ENCODE peak calls at places on chromosome 15, in ten cellular contexts. N is astrocyte of the spinal cord; K is Calu3; D is T-helper 9 cell; F is fibroblast of gingiva; P is ELR; J is activated T-helper 9 cell treated with anti-CD3 and anti-CD28 coated beads, Interleukin-2, amount 50 U/mL, for 16 hours; U is A549; Y is activated naive CD4-positive, alpha-beta T cell treated with Interleukin-2 at 50 U/mL for 16 hours; E is germinal center. C is an unnamed sample.

GRCh38 chr15:69887553-69887952 is 210.2 kb downstream of the TLE3 start:
- DNase-seq in F (no peak), J (no peak), D (no peak), N (no peak), P (no peak), E (no peak), K (no peak), U (no peak), Y (no peak), C (no peak)

GRCh38 chr15:69956417-69956816 is 141.3 kb downstream of the TLE3 start:
- DNase-seq in N (no peak), P (no peak), D (no peak), F (no peak), J (no peak), E (no peak), U (no peak), Y (no peak), K (no peak), C (no peak)

GRCh38 chr15:48076454-48076853 is 44.3 kb upstream of the SLC24A5 start:
- DNase-seq in K (no peak), E (no peak), N (no peak), F (no peak), Y (no peak), D (no peak), U (no peak), J (no peak), P (peak), C (no peak)

GRCh38 chr15:48899793-48900192 is 21.9 kb downstream of the EID1 start:
- DNase-seq in D (no peak), U (no peak), Y (no peak), E (no peak), K (no peak), F (no peak), P (peak), J (no peak), N (no peak), C (no peak)

GRCh38 chr15:59918994-59919951 is 84.8 kb upstream of the FOXB1 start:
- DNase-seq in E (no peak), N (peak), U (peak), Y (peak), P (peak), F (no peak), K (peak), D (no peak), J (peak), C (no peak)

GRCh38 chr15:43876872-43877271 is 50.1 kb downstream of the WDR76 start:
- DNase-seq in J (no peak), P (no peak), E (no peak), D (no peak), K (no peak), U (no peak), F (no peak), Y (no peak), N (no peak), C (no peak)

GRCh38 chr15:44536962-44537727 is at the start of gene EIF3J:
- DNase-seq in F (peak), K (peak), P (peak), N (peak), E (peak), J (peak), Y (peak), U (peak), D (peak), C (peak)

GRCh38 chr15:89917442-89918085 is 4.8 kb upstream of the ARPIN start:
- DNase-seq in N (no peak), U (no peak), Y (no peak), P (no peak), F (no peak), J (no peak), D (no peak), K (peak), E (no peak), C (no peak)

GRCh38 chr15:40958723-40959122 is 5.5 kb downstream of the CHAC1 start:
- DNase-seq in P (no peak), F (no peak), U (no peak), Y (no peak), D (no peak), E (no peak), K (no peak), N (no peak), J (no peak), C (no peak)